ENCODE peak calls at places on chromosomes 7 and 10, in ten cellular contexts. S, M, O, H, R, L, N, D, G and E are unnamed samples.

GRCh38 chr7:87231243-87231642 is 11.7 kb upstream of the TMEM243 start:
- DNase-seq in S (peak), M (peak), O (no peak), H (no peak), R (no peak), L (no peak), N (no peak), D (no peak), G (no peak), E (no peak)

GRCh38 chr10:119468542-119469324 is 73.8 kb downstream of the RGS10 start:
- DNase-seq in S (no peak), M (no peak), O (no peak), H (no peak), R (no peak), L (no peak), N (no peak), D (no peak), G (no peak), E (no peak)

GRCh38 chr7:158649279-158649678 is 55.3 kb downstream of the NCAPG2 start:
- DNase-seq in S (no peak), M (no peak), O (peak), H (no peak), R (peak), L (peak), N (no peak), D (no peak), G (peak), E (no peak)

GRCh38 chr7:33861947-33862346 is 43.4 kb upstream of the BMPER start:
- DNase-seq in S (no peak), M (no peak), O (no peak), H (no peak), R (no peak), L (no peak), N (no peak), D (no peak), G (no peak), E (no peak)

GRCh38 chr7:142796501-142797341 is 26.0 kb downstream of the PRSS2 start:
- DNase-seq in S (no peak), M (no peak), O (no peak), H (no peak), R (no peak), L (no peak), N (peak), D (no peak), G (no peak), E (no peak)

GRCh38 chr7:133676805-133677370 is 424.0 kb downstream of the EXOC4 start:
- DNase-seq in S (no peak), M (no peak), O (no peak), H (no peak), R (peak), L (peak), N (no peak), D (no peak), G (no peak), E (no peak)

GRCh38 chr10:76946268-76946667 is 691.3 kb downstream of the KCNMA1 start:
- DNase-seq in S (no peak), M (no peak), O (no peak), H (no peak), R (peak), L (peak), N (no peak), D (no peak), G (no peak), E (no peak)

GRCh38 chr10:63522129-63522687 is 1.0 kb downstream of the REEP3 start:
- DNase-seq in S (no peak), M (no peak), O (no peak), H (peak), R (no peak), L (peak), N (peak), D (no peak), G (no peak), E (no peak)

GRCh38 chr7:138001529-138002095 is at the start of gene CREB3L2:
- DNase-seq in S (peak), M (peak), O (no peak), H (peak), R (no peak), L (peak), N (peak), D (peak), G (peak), E (no peak)

GRCh38 chr10:45034301-45034700 is 33.6 kb downstream of the ZNF22 start:
- DNase-seq in S (no peak), M (no peak), O (no peak), H (no peak), R (no peak), L (peak), N (no peak), D (no peak), G (no peak), E (no peak)

GRCh38 chr10:88071814-88072380 is 208.5 kb downstream of the PTEN start:
- DNase-seq in S (no peak), M (no peak), O (no peak), H (no peak), R (no peak), L (no peak), N (peak), D (no peak), G (no peak), E (no peak)

GRCh38 chr7:142760071-142760642 is 10.6 kb upstream of the PRSS2 start:
- DNase-seq in S (no peak), M (no peak), O (no peak), H (no peak), R (no peak), L (peak), N (no peak), D (no peak), G (no peak), E (no peak)

GRCh38 chr10:43336641-43337318 is 34.7 kb upstream of the FXYD4 start:
- DNase-seq in S (no peak), M (no peak), O (no peak), H (no peak), R (no peak), L (peak), N (no peak), D (no peak), G (no peak), E (no peak)

GRCh38 chr7:99563650-99564049 is 5.2 kb downstream of the ZNF655 start:
- DNase-seq in S (no peak), M (no peak), O (no peak), H (no peak), R (peak), L (peak), N (no peak), D (no peak), G (no peak), E (no peak)

GRCh38 chr10:29687411-29688160 is 52.8 kb upstream of the SVIL start:
- DNase-seq in S (no peak), M (no peak), O (no peak), H (no peak), R (no peak), L (no peak), N (no peak), D (no peak), G (no peak), E (no peak)

GRCh38 chr7:33185786-33186185 is 56.4 kb downstream of the BBS9 start:
- DNase-seq in S (no peak), M (no peak), O (peak), H (peak), R (no peak), L (peak), N (peak), D (no peak), G (no peak), E (peak)

GRCh38 chr7:101122933-101123702 is 3.8 kb upstream of the SERPINE1 start:
- DNase-seq in S (no peak), M (no peak), O (no peak), H (no peak), R (no peak), L (no peak), N (no peak), D (no peak), G (no peak), E (no peak)
- H3K4me3 ChIP-seq in S (peak), M (no peak), O (no peak), H (no peak), R (no peak), L (no peak), N (no peak), D (no peak), G (no peak), E (no peak)

DNA sequence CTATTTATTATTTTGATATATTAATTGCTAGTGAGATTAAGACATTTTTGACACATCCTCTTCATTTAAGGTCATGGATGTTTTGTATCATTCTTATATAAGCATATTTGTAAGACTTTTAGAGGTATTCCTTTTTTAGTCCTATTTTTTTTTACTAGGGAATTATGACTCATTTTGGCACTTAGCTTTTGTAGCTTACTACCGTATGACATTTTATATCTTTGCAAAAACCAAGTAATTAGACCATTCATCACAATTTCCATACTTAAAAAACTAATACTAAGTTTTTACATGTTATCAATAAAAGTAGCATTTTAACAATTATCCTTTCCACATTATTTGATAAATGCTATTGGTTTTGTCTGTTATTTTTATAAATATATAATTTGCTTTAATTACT is 41.6 kb downstream of the BMPR1A start:
- DNase-seq in S (no peak), M (no peak), O (no peak), H (no peak), R (no peak), L (peak), N (no peak), D (no peak), G (no peak), E (no peak)
- H3K4me3 ChIP-seq in S (no peak), M (no peak), O (no peak), H (no peak), R (no peak), L (no peak), N (no peak), D (no peak), G (no peak), E (no peak)

GRCh38 chr7:100627238-100627549 is 14.2 kb downstream of the TFR2 start:
- DNase-seq in S (no peak), M (no peak), O (no peak), H (no peak), R (no peak), L (no peak), N (no peak), D (no peak), G (no peak), E (no peak)

GRCh38 chr7:100629117-100629711 is 12.1 kb downstream of the TFR2 start:
- DNase-seq in S (no peak), M (no peak), O (no peak), H (no peak), R (no peak), L (peak), N (peak), D (no peak), G (no peak), E (no peak)

GRCh38 chr7:100630066-100630465 is 11.3 kb downstream of the TFR2 start:
- DNase-seq in S (no peak), M (no peak), O (no peak), H (no peak), R (no peak), L (no peak), N (no peak), D (no peak), G (no peak), E (no peak)

GRCh38 chr7:100632951-100633717 is 8.2 kb downstream of the TFR2 start:
- DNase-seq in S (peak), M (no peak), O (no peak), H (peak), R (no peak), L (no peak), N (peak), D (peak), G (no peak), E (no peak)
- H3K4me3 ChIP-seq in S (peak), M (peak), O (peak), H (peak), R (peak), L (peak), N (peak), D (no peak), G (peak), E (peak)

GRCh38 chr7:55022618-55022985 is 3.8 kb downstream of the EGFR start:
- DNase-seq in S (no peak), M (no peak), O (no peak), H (no peak), R (no peak), L (no peak), N (no peak), D (no peak), G (no peak), E (no peak)
- H3K4me3 ChIP-seq in S (peak), M (no peak), O (peak), H (no peak), R (no peak), L (peak), N (no peak), D (no peak), G (no peak), E (no peak)

DNA sequence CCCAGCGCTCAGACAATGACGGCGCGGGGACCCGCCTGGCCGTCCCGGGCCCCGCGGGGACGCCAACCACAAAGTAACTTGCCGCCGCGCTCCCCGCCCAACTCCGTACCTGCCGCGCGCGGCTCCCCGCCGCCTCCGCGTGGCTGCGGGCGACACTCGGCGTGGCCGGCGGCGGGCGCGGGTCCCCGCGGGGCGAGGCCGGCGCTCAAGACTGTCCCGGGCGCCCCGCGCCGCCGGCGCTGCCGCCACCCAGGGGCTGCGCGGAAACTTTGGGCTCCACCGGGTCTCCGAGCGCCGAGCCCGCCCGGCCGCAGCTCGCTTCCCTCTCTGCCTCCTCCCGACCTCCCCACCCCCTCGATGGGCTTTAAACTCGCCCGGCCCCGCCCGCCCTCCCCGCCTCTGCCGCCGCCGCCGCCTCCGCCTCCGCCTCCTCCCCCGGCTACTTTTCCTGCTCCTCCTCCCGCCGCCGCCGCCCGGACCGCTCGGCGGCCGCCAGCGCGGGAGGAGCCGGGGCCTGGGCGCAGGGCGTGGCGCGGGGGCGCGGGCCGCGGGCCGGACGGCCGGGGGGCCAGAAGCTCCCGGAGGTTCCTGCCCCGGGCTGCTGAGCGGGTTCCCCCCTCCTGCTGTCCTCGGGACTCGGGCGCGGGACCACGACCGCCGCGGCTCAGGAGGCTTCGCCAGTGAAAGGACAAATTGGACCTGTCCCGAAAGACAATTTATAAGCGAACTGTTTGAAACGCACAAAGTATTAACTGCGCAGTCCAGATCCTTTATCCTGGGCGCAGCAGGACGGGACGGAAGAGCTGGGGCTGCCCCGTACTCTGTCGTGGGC is 10.6 kb upstream of the GRB10 start:
- DNase-seq in S (peak), M (no peak), O (no peak), H (peak), R (no peak), L (no peak), N (no peak), D (peak), G (no peak), E (no peak)
- H3K4me3 ChIP-seq in S (peak), M (peak), O (peak), H (no peak), R (peak), L (peak), N (no peak), D (peak), G (no peak), E (peak)

GRCh38 chr7:30322656-30323355 is 38.4 kb downstream of the ZNRF2 start:
- DNase-seq in S (no peak), M (no peak), O (no peak), H (peak), R (no peak), L (peak), N (peak), D (no peak), G (no peak), E (no peak)

GRCh38 chr7:30321089-30321991 is 36.9 kb downstream of the ZNRF2 start:
- DNase-seq in S (no peak), M (no peak), O (no peak), H (peak), R (no peak), L (no peak), N (peak), D (no peak), G (no peak), E (no peak)

GRCh38 chr7:30320392-30320791 is 36.0 kb downstream of the ZNRF2 start:
- DNase-seq in S (no peak), M (no peak), O (no peak), H (no peak), R (no peak), L (no peak), N (no peak), D (no peak), G (no peak), E (no peak)

GRCh38 chr7:30327813-30328212 is 43.4 kb downstream of the ZNRF2 start:
- DNase-seq in S (no peak), M (no peak), O (no peak), H (no peak), R (no peak), L (peak), N (no peak), D (no peak), G (no peak), E (no peak)

GRCh38 chr7:30321992-30322637 is 37.7 kb downstream of the ZNRF2 start:
- DNase-seq in S (peak), M (no peak), O (no peak), H (peak), R (no peak), L (peak), N (peak), D (no peak), G (peak), E (no peak)
- H3K4me3 ChIP-seq in S (peak), M (no peak), O (peak), H (peak), R (peak), L (no peak), N (peak), D (no peak), G (no peak), E (peak)

DNA sequence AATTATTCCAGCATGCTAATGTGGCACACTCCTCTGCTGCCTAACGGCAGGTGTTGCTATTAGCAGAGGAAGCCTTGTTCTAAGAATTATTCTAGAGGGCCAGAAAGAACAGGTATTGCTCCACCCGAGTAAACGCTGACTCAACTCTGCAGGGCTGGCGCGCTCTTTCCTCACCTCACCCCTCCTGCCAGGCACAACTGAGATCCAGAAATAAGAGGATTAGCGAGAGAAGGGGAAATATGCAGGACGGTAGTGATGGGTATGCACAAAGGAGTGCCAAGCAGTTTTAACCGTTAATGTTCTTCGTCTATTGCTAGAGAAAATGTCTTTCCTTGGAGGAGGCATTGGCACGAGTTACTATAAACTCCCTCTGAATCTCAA is 382 bp upstream of the SCIN start:
- DNase-seq in S (no peak), M (no peak), O (no peak), H (no peak), R (no peak), L (peak), N (no peak), D (peak), G (peak), E (no peak)
- H3K4me3 ChIP-seq in S (peak), M (peak), O (peak), H (peak), R (peak), L (peak), N (no peak), D (peak), G (peak), E (no peak)

DNA sequence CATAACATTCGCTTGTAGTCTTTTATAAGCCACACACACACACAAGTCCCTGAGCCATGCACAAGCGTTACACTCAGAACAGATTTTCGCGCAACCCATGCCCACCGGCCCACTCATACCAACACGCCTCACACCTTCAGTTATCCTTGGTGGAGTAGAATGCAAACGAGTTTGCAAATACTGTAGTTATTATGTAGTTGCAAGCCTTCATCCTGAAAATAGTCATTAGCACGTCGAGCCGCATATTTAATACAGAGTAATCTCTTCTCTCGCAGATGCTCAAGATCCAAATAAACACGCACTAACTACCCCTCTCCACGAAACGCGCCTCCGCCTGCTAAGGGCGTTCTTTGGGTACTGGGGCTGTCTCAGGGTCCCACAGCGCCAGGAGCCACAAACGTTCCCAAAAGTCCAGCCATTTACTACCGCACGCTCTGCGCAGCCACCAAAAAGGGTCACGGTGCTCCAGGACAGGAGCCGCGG is 1.8 kb downstream of the NKX2-3 start:
- DNase-seq in S (no peak), M (no peak), O (no peak), H (no peak), R (no peak), L (no peak), N (no peak), D (no peak), G (no peak), E (no peak)
- H3K4me3 ChIP-seq in S (peak), M (no peak), O (peak), H (no peak), R (no peak), L (no peak), N (no peak), D (no peak), G (peak), E (no peak)

DNA sequence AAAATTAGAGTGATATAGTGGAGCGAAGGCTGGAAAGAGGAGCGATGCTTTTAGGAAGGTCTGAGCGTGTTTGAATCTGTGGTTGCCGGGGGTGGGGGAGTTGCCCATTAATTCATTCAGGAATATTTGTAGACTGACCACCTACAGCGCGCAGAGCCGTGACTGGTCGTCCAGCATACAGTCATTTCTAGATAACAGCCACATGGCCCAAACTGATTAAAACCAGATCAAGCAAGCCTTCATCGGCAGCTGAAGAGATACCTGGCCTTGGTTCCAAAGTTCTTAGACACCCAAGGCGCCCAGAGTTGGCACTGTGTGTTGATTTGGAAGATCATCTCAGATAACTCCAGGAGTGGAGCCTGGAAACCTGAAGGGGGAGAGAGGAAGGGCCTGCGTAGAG is 1.7 kb downstream of the PROSER2 start:
- DNase-seq in S (no peak), M (no peak), O (no peak), H (no peak), R (no peak), L (peak), N (no peak), D (no peak), G (no peak), E (no peak)
- H3K4me3 ChIP-seq in S (peak), M (no peak), O (no peak), H (no peak), R (no peak), L (peak), N (no peak), D (no peak), G (no peak), E (no peak)